ENCODE peak calls at places on chromosomes 12 and 14, in six cellular contexts. F is HCT116, C is SK-N-SH, Q is HepG2, E is GM12878, K is K562. H is an unnamed sample.

GRCh38 chr12:19095331-19095730 is 34.2 kb upstream of the PLEKHA5 start:
- DNase-seq in F (no peak), C (no peak), Q (no peak), E (no peak), K (no peak), H (no peak)

GRCh38 chr14:94690896-94691657 is 78.8 kb downstream of the GSC start:
- DNase-seq in F (no peak), C (no peak), Q (no peak), E (no peak), K (no peak), H (no peak)

GRCh38 chr12:57764662-57765002 is 2.2 kb downstream of the CYP27B1 start:
- DNase-seq in F (no peak), C (no peak), Q (no peak), E (no peak), K (no peak), H (no peak)

GRCh38 chr12:103548622-103549601 is 38.2 kb upstream of the STAB2 start:
- DNase-seq in F (peak; percentile 73), C (peak; percentile 55), Q (peak; percentile 53), E (peak; percentile 76), K (peak; percentile 75), H (peak; percentile 62)

GRCh38 chr14:65434216-65434850 is 21.8 kb downstream of the FUT8 start:
- DNase-seq in F (no peak), C (no peak), Q (no peak), E (no peak), K (no peak), H (no peak)

GRCh38 chr12:106135075-106135474 is 3.7 kb downstream of the NUAK1 start:
- DNase-seq in F (no peak), C (no peak), Q (no peak), E (no peak), K (no peak), H (no peak)

GRCh38 chr14:58426819-58427288 is 477 bp downstream of the TIMM9 start:
- DNase-seq in F (no peak), C (peak; percentile 83), Q (peak; percentile 56), E (no peak), K (peak; percentile 46), H (no peak)

GRCh38 chr14:24403294-24404013 is 4.7 kb downstream of the NYNRIN start:
- DNase-seq in F (no peak), C (no peak), Q (no peak), E (no peak), K (no peak), H (no peak)

GRCh38 chr12:56778756-56779155 is 15.6 kb downstream of the HSD17B6 start:
- DNase-seq in F (no peak), C (no peak), Q (no peak), E (no peak), K (no peak), H (no peak)

GRCh38 chr12:54389536-54390175 is 5.1 kb upstream of the ZNF385A start:
- DNase-seq in F (no peak), C (no peak), Q (no peak), E (no peak), K (no peak), H (no peak)

GRCh38 chr14:104826858-104827172 is 25.9 kb downstream of the ZBTB42 start:
- DNase-seq in F (no peak), C (no peak), Q (no peak), E (no peak), K (no peak), H (no peak)

GRCh38 chr14:93930296-93930988 is 3.3 kb downstream of the FAM181A start:
- DNase-seq in F (no peak), C (no peak), Q (no peak), E (no peak), K (no peak), H (no peak)

GRCh38 chr12:47189753-47190152 is 110.0 kb upstream of the AMIGO2 start:
- DNase-seq in F (no peak), C (no peak), Q (no peak), E (no peak), K (no peak), H (no peak)

GRCh38 chr14:37270629-37271028 is 72.9 kb downstream of the MIPOL1 start:
- DNase-seq in F (no peak), C (no peak), Q (peak; percentile 42), E (no peak), K (no peak), H (no peak)

GRCh38 chr12:6442799-6443198 is 2.0 kb upstream of the CD27 start:
- DNase-seq in F (no peak), C (no peak), Q (no peak), E (no peak), K (no peak), H (no peak)

GRCh38 chr12:68559984-68560822 is 50.5 kb upstream of the RAP1B start:
- DNase-seq in F (no peak), C (no peak), Q (no peak), E (no peak), K (no peak), H (no peak)

GRCh38 chr12:25965682-25966081 is 7.2 kb downstream of the RASSF8 start:
- DNase-seq in F (no peak), C (no peak), Q (no peak), E (no peak), K (no peak), H (no peak)

GRCh38 chr12:46608431-46609280 is 217.1 kb downstream of the SLC38A4 start:
- DNase-seq in F (no peak), C (no peak), Q (no peak), E (no peak), K (no peak), H (no peak)

GRCh38 chr14:45650754-45651153 is 397.8 kb upstream of the MIS18BP1 start:
- DNase-seq in F (no peak), C (no peak), Q (no peak), E (no peak), K (no peak), H (no peak)

GRCh38 chr12:95004610-95005009 is 1.1 kb upstream of the NDUFA12 start:
- DNase-seq in F (no peak), C (no peak), Q (no peak), E (no peak), K (no peak), H (no peak)

GRCh38 chr14:45970589-45970988 is 681.0 kb downstream of the RPL10L start:
- DNase-seq in F (no peak), C (no peak), Q (no peak), E (no peak), K (no peak), H (no peak)

GRCh38 chr14:50769893-50770500 is 61.0 kb downstream of the NIN start:
- DNase-seq in F (no peak), C (no peak), Q (no peak), E (no peak), K (no peak), H (no peak)

DNA sequence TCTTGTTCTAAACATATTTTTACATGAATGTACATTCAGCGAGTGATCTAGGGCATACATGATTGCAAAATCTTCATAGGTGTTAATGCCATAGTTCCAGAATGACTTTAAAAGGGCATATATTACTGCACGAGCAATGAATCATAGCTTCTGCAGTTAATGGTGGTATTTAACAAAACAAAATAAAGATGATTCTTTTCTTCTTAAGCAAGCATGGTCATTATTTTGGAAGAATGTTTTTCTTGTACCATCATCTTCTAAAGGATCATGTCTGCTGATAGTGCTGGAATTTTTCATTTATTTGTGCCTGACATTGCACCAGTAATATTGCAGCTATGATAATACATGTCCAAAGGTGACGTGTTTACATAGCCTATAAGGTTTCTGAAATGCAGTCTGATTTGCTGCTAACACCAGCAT is 388.6 kb downstream of the CCDC91 start:
- DNase-seq in F (no peak), C (no peak), Q (no peak), E (no peak), K (no peak), H (no peak)
- H3K4me3 ChIP-seq in F (no peak overlapping the region), C (no peak overlapping the region), Q (no peak overlapping the region), E (no peak overlapping the region), K (no peak overlapping the region), H (no peak overlapping the region)

GRCh38 chr12:113390064-113391043 is 13.3 kb downstream of the SDS start:
- DNase-seq in F (no peak), C (no peak), Q (no peak), E (no peak), K (no peak), H (no peak)

GRCh38 chr12:113385282-113385882 is 18.3 kb downstream of the SDS start:
- DNase-seq in F (no peak), C (no peak), Q (no peak), E (peak; percentile 7), K (no peak), H (no peak)

GRCh38 chr12:113386866-113387566 is 16.7 kb downstream of the SDS start:
- DNase-seq in F (no peak), C (no peak), Q (no peak), E (no peak), K (no peak), H (no peak)

GRCh38 chr12:113388351-113388750 is 15.3 kb downstream of the SDS start:
- DNase-seq in F (no peak), C (no peak), Q (no peak), E (no peak), K (no peak), H (no peak)

DNA sequence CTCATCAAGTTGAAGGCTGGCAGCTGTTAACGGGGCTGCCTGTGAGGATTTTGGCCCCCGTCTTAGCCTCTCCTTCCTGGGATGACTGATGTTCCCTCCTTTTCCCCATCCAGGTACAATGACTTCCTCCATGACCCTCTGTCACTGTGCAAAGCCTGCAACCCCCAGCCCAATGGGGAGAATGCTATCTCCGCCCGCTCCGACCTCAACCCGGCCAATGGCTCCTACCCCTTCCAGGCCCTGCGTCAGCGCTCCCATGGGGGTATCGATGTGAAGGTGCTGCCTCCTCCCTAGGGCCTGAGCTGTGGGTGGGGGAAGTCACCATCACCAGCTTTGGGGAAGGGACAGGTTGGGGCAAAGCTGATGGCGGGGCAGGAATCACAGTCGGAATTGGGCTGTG is 16.1 kb downstream of the SDS start:
- DNase-seq in F (no peak), C (no peak), Q (no peak), E (no peak), K (no peak), H (no peak)
- TF ChIP-seq SIN3A in F (no peak), C (no peak), Q (no peak), E (no peak), K (no peak), H (no peak)

GRCh38 chr14:70802379-70802778 is 6.9 kb downstream of the MAP3K9 start:
- DNase-seq in F (no peak), C (no peak), Q (no peak), E (no peak), K (no peak), H (no peak)
- H3K4me3 ChIP-seq in F (no peak overlapping the region), C (no peak overlapping the region), Q (no peak overlapping the region), E (no peak overlapping the region), K (no peak overlapping the region), H (no peak overlapping the region)

DNA sequence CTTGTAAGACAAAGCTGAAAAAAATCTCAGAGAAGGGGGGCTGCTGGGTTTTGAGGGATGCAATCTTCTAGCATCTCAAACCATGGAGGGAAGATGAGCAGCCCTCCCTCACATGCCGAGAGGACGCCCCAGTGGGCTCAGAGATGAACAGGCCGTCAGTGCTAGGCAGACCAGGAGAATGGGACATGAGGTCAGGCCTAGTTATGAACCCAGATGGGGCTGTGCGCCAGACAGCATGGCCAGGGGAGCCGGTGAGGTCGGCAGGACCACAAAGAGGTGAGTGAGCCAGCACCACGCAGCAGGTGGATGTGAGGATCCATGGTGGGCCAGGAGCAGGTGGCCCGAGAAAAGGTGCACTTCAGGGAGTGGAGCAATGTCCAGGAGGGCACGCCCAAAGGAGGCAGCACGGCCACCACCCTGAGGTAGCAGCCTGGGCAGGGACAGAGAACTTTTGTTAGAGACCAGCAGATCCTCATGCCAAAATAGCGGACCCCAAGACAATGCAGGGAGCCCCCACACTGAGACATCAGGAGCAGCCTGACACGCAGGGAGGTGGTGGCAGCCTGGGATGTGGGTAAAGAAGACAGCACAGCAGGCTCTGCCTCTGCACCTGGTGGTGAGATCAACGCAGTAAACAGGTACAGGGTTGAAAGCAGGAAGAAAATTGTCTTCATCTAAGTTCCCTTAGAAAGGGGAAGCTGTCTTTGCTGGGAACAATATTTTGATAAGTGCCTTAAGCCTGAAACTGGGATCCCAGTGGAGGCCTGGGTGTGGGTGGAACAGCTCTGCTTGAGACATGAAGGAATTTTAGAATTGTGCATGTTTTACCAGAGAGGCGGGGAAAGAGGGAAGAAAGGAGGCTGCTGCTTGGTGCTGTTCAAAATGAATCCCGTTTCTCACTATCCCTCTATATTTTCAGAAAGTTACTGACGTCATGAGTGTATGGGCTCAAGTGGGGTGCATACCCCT is 17.8 kb upstream of the MCRS1 start:
- DNase-seq in F (no peak), C (no peak), Q (no peak), E (no peak), K (no peak), H (no peak)
- TF ChIP-seq SIN3A in F (no peak), C (no peak), Q (no peak), E (no peak), K (no peak), H (no peak)

H was measured in Panc1.